ENCODE peak calls at places on chromosomes 2 and 18, in nine cellular contexts. G is Right ventricle myocardium superior, R is HFFc6, H is epithelial cell of prostate, P is skeletal muscle cell, C is M059J, A is cardiac fibroblast, L is astrocyte of the hippocampus, T is kidney tubule cell. K is an unnamed sample.

GRCh38 chr2:47506436-47506835 is 103.5 kb downstream of the MSH2 start:
- DNase-seq in P (no peak), R (no peak), T (no peak), C (no peak), G (no peak), L (no peak), A (no peak), H (no peak), K (no peak)

GRCh38 chr2:64008434-64009009 is 10.7 kb downstream of the VPS54 start:
- DNase-seq in A (no peak), C (no peak), L (no peak), H (no peak), P (no peak), T (no peak), R (no peak), G (no peak), K (no peak)

GRCh38 chr2:65130440-65131175 is 702 bp upstream of the RAB1A start:
- DNase-seq in A (no peak), C (no peak), L (no peak), T (no peak), P (no peak), H (no peak), G (no peak), R (no peak), K (no peak)

GRCh38 chr2:120472891-120473309 is 127.0 kb downstream of the INHBB start:
- DNase-seq in C (no peak), H (peak; percentile 94), G (no peak), A (no peak), R (no peak), L (no peak), P (no peak), T (no peak), K (no peak)

GRCh38 chr2:100073110-100073509 is 69.3 kb downstream of the AFF3 start:
- DNase-seq in T (no peak), H (no peak), L (no peak), A (no peak), C (no peak), R (no peak), P (no peak), G (no peak), K (peak; percentile 39)

GRCh38 chr18:41199212-41199611 is 755.8 kb upstream of the PIK3C3 start:
- DNase-seq in G (no peak), C (no peak), R (no peak), H (no peak), A (no peak), T (no peak), L (no peak), P (no peak), K (no peak)

GRCh38 chr2:233059547-233059796 is 670 bp upstream of the INPP5D start:
- DNase-seq in R (no peak), L (no peak), T (no peak), A (no peak), G (no peak), P (no peak), C (no peak), H (no peak), K (no peak)

GRCh38 chr2:30656079-30656478 is 151.2 kb downstream of the CAPN13 start:
- DNase-seq in C (peak; percentile 63), G (no peak), T (peak; percentile 80), P (no peak), R (peak; percentile 24), H (no peak), L (peak; percentile 26), A (peak; percentile 43), K (no peak)

GRCh38 chr2:86068098-86069047 is 37.3 kb downstream of the POLR1A start:
- DNase-seq in L (peak; percentile 32), H (no peak), C (peak; percentile 78), P (no peak), T (peak; percentile 75), R (peak; percentile 9), G (no peak), A (peak; percentile 37), K (no peak)

GRCh38 chr2:10522726-10523405 is 74.7 kb upstream of the ODC1 start:
- DNase-seq in A (no peak), H (no peak), R (no peak), L (no peak), T (no peak), C (no peak), P (no peak), G (no peak), K (no peak)

GRCh38 chr18:13548944-13549878 is 177.1 kb downstream of the FAM210A start:
- DNase-seq in G (no peak), C (no peak), R (no peak), A (no peak), L (no peak), H (no peak), P (no peak), T (no peak), K (no peak)

GRCh38 chr18:71237636-71238035 is 948.8 kb downstream of the SOCS6 start:
- DNase-seq in A (no peak), L (no peak), C (peak; percentile 8), R (no peak), T (peak; percentile 69), H (no peak), G (no peak), P (no peak), K (no peak)

GRCh38 chr2:236257171-236257570 is 7.0 kb downstream of the ASB18 start:
- DNase-seq in T (no peak), G (no peak), H (no peak), L (no peak), C (no peak), A (no peak), P (no peak), R (no peak), K (no peak)

GRCh38 chr2:65300772-65301711 is 73.4 kb downstream of the ACTR2 start:
- DNase-seq in H (no peak), P (peak; percentile 73), A (peak; percentile 88), T (peak; percentile 30), C (peak; percentile 67), G (peak; percentile 49), L (peak; percentile 95), R (peak; percentile 76), K (peak; percentile 33)

GRCh38 chr2:84919885-84920580 is 14.6 kb downstream of the TMSB10 start:
- DNase-seq in R (peak; percentile 97), T (peak; percentile 97), G (no peak), C (peak; percentile 97), P (peak; percentile 92), H (peak; percentile 91), L (peak; percentile 91), A (peak; percentile 99), K (peak; percentile 72)

GRCh38 chr2:20129320-20130274 is 78.2 kb upstream of the LAPTM4A start:
- DNase-seq in R (no peak), A (no peak), T (no peak), P (no peak), H (no peak), L (no peak), C (no peak), G (no peak), K (no peak)

GRCh38 chr2:219281588-219281987 is 2.4 kb downstream of the DNAJB2 start:
- DNase-seq in C (no peak), P (no peak), G (no peak), H (no peak), T (no peak), L (no peak), A (no peak), R (no peak), K (no peak)

GRCh38 chr18:9260388-9261380 is 73.9 kb upstream of the TWSG1 start:
- DNase-seq in P (no peak), T (peak; percentile 34), C (peak; percentile 5), R (no peak), H (no peak), A (no peak), L (no peak), G (no peak), K (no peak)

GRCh38 chr18:35378206-35378795 is 1.2 kb upstream of the ZNF396 start:
- DNase-seq in R (peak; percentile 42), T (no peak), C (peak; percentile 31), P (no peak), A (peak; percentile 69), L (peak; percentile 78), G (no peak), H (no peak), K (no peak)

GRCh38 chr2:18834341-18834740 is 245.0 kb upstream of the NT5C1B start:
- DNase-seq in P (peak; percentile 85), R (peak; percentile 62), L (peak; percentile 25), C (peak; percentile 66), T (peak; percentile 94), A (peak; percentile 90), G (no peak), H (peak; percentile 18), K (no peak)

K was measured in left cardiac atrium.